ENCODE peak calls at places on chromosomes 11 and 22, in seven cellular contexts. X is H9; S is NCI-H187 treated with DMSO at 0.1 percent for 48 hours; C is activated CD4-positive, alpha-beta T cell treated with anti-CD3 and anti-CD28 coated beads for 4 hours; J is mammary epithelial cell; F is GM20000; V is naive thymus-derived CD4-positive, alpha-beta T cell. B is an unnamed sample.

GRCh38 chr22:36258750-36259619 is 6.1 kb downstream of the APOL1 start:
- DNase-seq in X (peak; percentile 76), S (no peak), C (no peak), J (no peak), F (peak; percentile 46), V (no peak), B (no peak)

GRCh38 chr22:22417495-22418162 is 90.9 kb downstream of the ZNF280B start:
- DNase-seq in X (no peak), S (no peak), C (no peak), J (no peak), F (no peak), V (no peak), B (no peak)

GRCh38 chr11:82714346-82715174 is 19.1 kb downstream of the FAM181B start:
- DNase-seq in X (peak; percentile 39), S (no peak), C (no peak), J (no peak), F (no peak), V (no peak), B (no peak)

GRCh38 chr22:30701872-30702271 is 7.2 kb downstream of the OSBP2 start:
- DNase-seq in X (no peak), S (no peak), C (no peak), J (peak; percentile 16), F (no peak), V (no peak), B (no peak)

GRCh38 chr11:101129203-101129943 is at the start of gene PGR:
- DNase-seq in X (peak; percentile 49), S (no peak), C (no peak), J (no peak), F (no peak), V (no peak), B (no peak)

GRCh38 chr11:60357771-60358170 is 20.6 kb upstream of the MS4A7 start:
- DNase-seq in X (no peak), S (no peak), C (no peak), J (no peak), F (no peak), V (no peak), B (no peak)

GRCh38 chr11:112268406-112268805 is 7.7 kb upstream of the PLET1 start:
- DNase-seq in X (no peak), S (no peak), C (no peak), J (no peak), F (no peak), V (no peak), B (no peak)

GRCh38 chr22:49979587-49980264 is 19.2 kb downstream of the PIM3 start:
- DNase-seq in X (peak; percentile 44), S (no peak), C (no peak), J (no peak), F (no peak), V (no peak), B (no peak)

GRCh38 chr11:20501252-20501651 is 98.2 kb upstream of the SLC6A5 start:
- DNase-seq in X (no peak), S (no peak), C (no peak), J (no peak), F (no peak), V (no peak), B (no peak)

GRCh38 chr11:117185739-117186430 is 7.3 kb downstream of the SIDT2 start:
- DNase-seq in X (no peak), S (no peak), C (no peak), J (no peak), F (no peak), V (no peak), B (no peak)

GRCh38 chr11:133964946-133965632 is 8.3 kb upstream of the IGSF9B start:
- DNase-seq in X (no peak), S (no peak), C (no peak), J (peak; percentile 16), F (no peak), V (no peak), B (no peak)

GRCh38 chr11:107791343-107792048 is 67.1 kb downstream of the SLC35F2 start:
- DNase-seq in X (no peak), S (no peak), C (no peak), J (no peak), F (no peak), V (no peak), B (no peak)

GRCh38 chr11:43579171-43579918 is 101.2 kb upstream of the HSD17B12 start:
- DNase-seq in X (peak; percentile 78), S (no peak), C (peak; percentile 15), J (peak; percentile 64), F (peak; percentile 78), V (no peak), B (peak; percentile 15)

GRCh38 chr22:49305215-49305965 is 522.3 kb downstream of the BRD1 start:
- DNase-seq in X (peak; percentile 89), S (no peak), C (peak; percentile 19), J (no peak), F (peak; percentile 74), V (peak; percentile 48), B (peak; percentile 40)

GRCh38 chr11:18243783-18244362 is 4.6 kb downstream of the SAA2 start:
- DNase-seq in X (peak; percentile 69), S (peak; percentile 36), C (peak; percentile 45), J (peak; percentile 55), F (peak; percentile 61), V (peak; percentile 32), B (peak; percentile 35)

B was measured in activated T-cell treated with anti-CD3 and anti-CD28 coated beads for 4 hours.